ENCODE peak calls at places on chromosomes 13 and 19, in five cellular contexts. I is esophagus squamous epithelium, S is lower leg skin, N is adrenal gland, A is body of pancreas. C is an unnamed sample.

GRCh38 chr13:48078251-48078656 is 16.6 kb downstream of the MED4 start:
- DNase-seq in A (no peak), I (no peak), N (no peak), S (no peak), C (no peak)

GRCh38 chr19:49844138-49844740 is 6.7 kb upstream of the PTOV1 start:
- DNase-seq in S (no peak), I (no peak), A (no peak), N (no peak), C (no peak)

GRCh38 chr13:99617474-99618255 is 116.4 kb downstream of the TM9SF2 start:
- DNase-seq in N (peak; percentile 43), S (no peak), I (no peak), A (no peak), C (peak; percentile 65)

GRCh38 chr13:112683581-112683980 is 6.3 kb upstream of the ATP11A start:
- DNase-seq in I (no peak), S (no peak), N (no peak), A (no peak), C (no peak)

GRCh38 chr13:42873081-42873480 is 91.7 kb downstream of the FAM216B start:
- DNase-seq in I (no peak), A (no peak), S (no peak), N (no peak), C (no peak)

GRCh38 chr13:72164811-72165210 is 297.8 kb upstream of the DACH1 start:
- DNase-seq in S (no peak), I (no peak), A (no peak), N (no peak), C (no peak)

GRCh38 chr13:38763446-38764381 is 76.8 kb downstream of the FREM2 start:
- DNase-seq in I (no peak), S (no peak), N (peak; percentile 11), A (peak; percentile 37), C (peak; percentile 0)

GRCh38 chr19:7360393-7360984 is 11.8 kb downstream of the ARHGEF18 start:
- DNase-seq in A (no peak), S (no peak), I (no peak), N (no peak), C (no peak)

GRCh38 chr19:8589177-8589714 is 12.0 kb upstream of the MYO1F start:
- DNase-seq in S (no peak), A (no peak), I (no peak), N (no peak), C (no peak)

GRCh38 chr13:110006304-110006703 is 219.9 kb upstream of the IRS2 start:
- DNase-seq in S (peak; percentile 49), I (no peak), A (no peak), N (peak; percentile 57), C (no peak)

GRCh38 chr13:28559636-28560259 is 64.8 kb upstream of the FLT1 start:
- DNase-seq in A (no peak), S (no peak), N (no peak), I (no peak), C (no peak)

GRCh38 chr13:40986328-40986856 is 32.7 kb downstream of the ELF1 start:
- DNase-seq in A (no peak), I (no peak), S (no peak), N (no peak), C (no peak)

GRCh38 chr13:79468402-79468801 is 12.6 kb upstream of the NDFIP2 start:
- DNase-seq in S (no peak), A (no peak), I (no peak), N (no peak), C (no peak)

GRCh38 chr13:29771247-29771646 is 79.2 kb downstream of the UBL3 start:
- DNase-seq in S (no peak), N (no peak), I (no peak), A (no peak), C (no peak)

GRCh38 chr13:38888309-38888708 is 102.3 kb downstream of the STOML3 start:
- DNase-seq in I (no peak), N (no peak), A (no peak), S (no peak), C (no peak)

GRCh38 chr13:91142572-91142971 is 204.9 kb upstream of the MIR17HG start:
- DNase-seq in I (no peak), N (no peak), S (no peak), A (no peak), C (no peak)

GRCh38 chr19:33689886-33690285 is 68.1 kb downstream of the CHST8 start:
- DNase-seq in A (no peak), S (no peak), I (no peak), N (no peak), C (no peak)

GRCh38 chr13:86567119-86567518 is 767.9 kb upstream of the SLITRK6 start:
- DNase-seq in A (peak; percentile 25), I (no peak), N (no peak), S (no peak), C (no peak)

GRCh38 chr19:36849701-36850645 is 703 bp upstream of the ZNF345 start:
- DNase-seq in A (peak; percentile 87), S (peak; percentile 91), I (peak; percentile 46), N (peak; percentile 92), C (peak; percentile 85)
- TF ChIP-seq POLR2A in A (no peak), S (no peak), I (no peak), N (peak; percentile 31), C (peak; percentile 15)

DNA sequence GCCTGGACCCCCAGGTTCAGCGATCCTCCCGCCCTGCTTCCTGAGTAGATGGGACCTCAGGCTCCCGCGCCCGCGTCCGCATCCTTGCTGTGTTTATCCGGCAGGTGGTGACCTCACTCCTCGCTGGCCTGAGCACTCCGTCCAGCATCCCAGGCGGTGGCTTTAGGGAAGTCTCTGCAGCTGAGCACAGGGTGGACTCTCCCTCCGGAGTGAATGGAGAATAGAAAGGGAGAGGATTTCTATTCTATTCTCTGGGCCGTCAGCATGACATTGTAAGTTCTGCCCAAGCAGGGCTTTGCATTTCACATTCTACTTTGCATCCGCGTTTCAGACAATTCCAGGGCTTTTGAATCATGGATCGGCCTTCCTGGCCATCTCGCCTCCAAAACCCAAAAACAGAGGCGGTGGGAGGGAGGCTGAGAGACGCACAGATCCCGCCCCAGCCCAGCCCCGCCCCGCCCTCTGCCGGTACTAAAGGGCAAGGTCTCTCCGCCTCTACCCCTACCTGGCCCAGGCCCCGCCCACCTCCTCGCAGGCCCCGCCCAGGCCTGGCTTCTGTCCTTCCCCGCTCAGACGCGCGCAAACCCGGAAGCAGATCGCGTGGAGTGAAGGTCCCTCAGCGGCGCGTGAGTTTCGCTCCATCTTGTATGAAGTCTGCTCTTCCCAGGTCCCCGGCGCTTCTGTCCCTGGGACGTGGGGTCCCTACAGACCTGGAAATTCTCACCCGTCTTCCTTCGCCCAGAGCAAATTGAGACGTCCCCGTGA is at the start of gene ZNF525:
- DNase-seq in S (peak; percentile 89), I (peak; percentile 59), N (peak; percentile 92), A (peak; percentile 97), C (peak; percentile 90)
- TF ChIP-seq POLR2A in S (no peak), I (no peak), N (no peak), A (peak; percentile 11), C (peak; percentile 84)

DNA sequence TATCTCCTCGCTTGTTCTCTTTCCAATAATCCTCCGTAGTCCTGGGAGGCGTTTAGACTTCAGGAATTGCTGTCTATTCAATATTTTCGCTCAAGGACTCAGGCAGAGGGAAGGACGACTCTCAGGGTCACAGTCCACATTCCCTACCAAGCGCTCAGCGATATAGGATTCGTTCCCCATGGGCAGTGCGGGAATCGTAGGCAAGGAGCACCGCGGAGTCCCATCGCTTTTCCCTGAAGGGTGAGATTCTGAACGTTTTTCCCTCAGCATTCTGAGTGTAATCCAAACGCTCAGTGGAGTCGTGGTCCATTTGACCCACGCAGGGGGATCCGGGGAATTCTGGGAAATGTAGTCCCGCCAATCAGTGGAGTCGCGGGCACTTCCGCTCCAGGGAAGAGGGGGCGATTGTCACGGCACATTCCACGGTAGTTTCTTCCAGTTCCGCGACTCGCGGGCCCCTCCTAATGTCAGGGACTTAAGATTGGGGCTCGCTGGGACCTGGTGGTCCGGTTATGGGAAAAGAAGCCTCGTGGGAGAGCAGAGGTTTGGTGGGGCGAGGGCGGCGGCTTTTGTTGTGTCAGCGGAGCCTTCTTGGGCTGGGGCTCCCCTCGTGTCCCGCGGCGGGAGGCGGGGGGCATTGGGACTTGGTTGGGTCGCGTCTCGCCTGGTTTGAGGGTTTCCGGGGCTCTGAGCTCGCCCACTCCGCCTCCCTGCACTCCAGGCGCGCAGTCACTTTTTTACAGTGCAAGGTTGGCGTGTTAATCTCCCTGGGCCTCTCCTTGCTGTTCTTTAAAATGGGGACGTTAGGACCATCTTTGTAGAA is at the start of gene ZNF234:
- DNase-seq in S (peak; percentile 82), N (peak; percentile 88), A (peak; percentile 79), I (no peak), C (peak; percentile 85)
- TF ChIP-seq POLR2A in S (no peak), N (peak; percentile 1), A (no peak), I (no peak), C (no peak)

GRCh38 chr19:55384576-55385235 is 614 bp upstream of the TMEM238 start:
- DNase-seq in N (peak; percentile 30), A (no peak), I (no peak), S (peak; percentile 38), C (no peak)

GRCh38 chr19:55383279-55383788 is 758 bp downstream of the TMEM238 start:
- DNase-seq in I (no peak), S (no peak), A (peak; percentile 29), N (no peak), C (no peak)

GRCh38 chr19:55382522-55383054 is 1.5 kb downstream of the TMEM238 start:
- DNase-seq in S (no peak), I (no peak), A (no peak), N (no peak), C (no peak)

GRCh38 chr19:55385236-55385748 is 440 bp upstream of the RPL28 start:
- DNase-seq in N (peak; percentile 97), I (peak; percentile 78), S (peak; percentile 98), A (peak; percentile 92), C (peak; percentile 99)

DNA sequence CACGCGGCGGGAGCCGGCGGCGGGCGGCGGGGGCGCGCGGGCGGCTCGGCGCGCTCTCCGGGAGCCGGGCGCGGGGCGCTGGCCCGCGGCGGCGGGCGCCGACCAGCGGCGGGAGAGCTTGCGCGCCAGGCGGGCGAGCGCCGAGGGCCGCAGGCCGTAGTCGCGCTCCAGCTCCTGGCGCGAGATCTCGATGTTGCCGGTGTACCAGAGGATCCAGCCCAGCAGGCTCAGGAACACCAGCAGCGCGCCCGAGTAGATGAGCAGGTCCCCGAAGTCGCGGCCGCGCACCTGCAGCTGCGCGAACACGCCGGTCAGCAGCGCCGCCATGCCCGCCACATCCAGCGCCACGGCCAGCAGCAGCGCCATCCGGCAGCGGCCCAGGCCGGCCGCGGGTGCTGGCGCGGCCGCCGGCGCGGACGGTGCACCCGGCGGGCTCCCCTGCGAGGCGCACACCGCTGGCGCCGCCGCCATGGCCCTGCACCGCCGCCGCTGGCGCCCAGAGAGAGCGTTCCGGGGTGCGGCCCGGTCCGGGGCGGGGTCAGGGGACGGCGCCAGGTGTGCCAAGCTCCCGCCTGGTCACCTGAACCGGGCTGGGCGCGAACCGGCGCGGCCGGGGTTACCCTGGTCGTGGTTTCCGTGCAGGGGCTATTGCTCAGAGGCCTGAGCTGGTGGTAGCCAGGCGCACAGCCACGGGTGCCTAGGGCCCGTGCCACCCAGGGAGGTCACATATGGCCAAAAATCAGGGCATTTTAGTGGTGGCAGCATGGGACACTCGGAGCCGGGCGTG is at the start of gene TMEM238:
- DNase-seq in S (no peak), A (peak; percentile 71), N (peak; percentile 74), I (no peak), C (no peak)
- TF ChIP-seq POLR2A in S (no peak), A (peak; percentile 20), N (peak; percentile 45), I (no peak), C (no peak)

GRCh38 chr19:4182082-4182926 is at the start of the genes ANKRD24 and SIRT6:
- DNase-seq in S (peak; percentile 93), N (peak; percentile 97), I (peak; percentile 66), A (peak; percentile 97), C (peak; percentile 96)
- TF ChIP-seq POLR2A in S (no peak), N (no peak), I (no peak), A (peak; percentile 37), C (peak; percentile 79)